ENCODE peak calls at places on chromosome 1, in four cellular contexts. One of them, this sample, is unnamed.

GRCh38 chr1:9413877-9414213 is 121.2 kb downstream of the SPSB1 start:
- DNase-seq in lower lobe of right lung: no peak
- DNase-seq in ACHN: peak; percentile 6
- DNase-seq in NCI-H69: no peak
- DNase-seq in this sample: no peak

GRCh38 chr1:159964144-159964543 is 10.1 kb upstream of the SLAMF9 start:
- DNase-seq in lower lobe of right lung: no peak
- DNase-seq in NCI-H69: peak; percentile 56
- DNase-seq in ACHN: no peak
- DNase-seq in this sample: no peak

GRCh38 chr1:85578321-85579295 is 2.0 kb upstream of the CCN1 start:
- DNase-seq in ACHN: peak; percentile 94
- DNase-seq in NCI-H69: peak; percentile 15
- DNase-seq in lower lobe of right lung: no peak
- DNase-seq in this sample: no peak

GRCh38 chr1:77504986-77505385 is 177.5 kb downstream of the ZZZ3 start:
- DNase-seq in NCI-H69: no peak
- DNase-seq in lower lobe of right lung: no peak
- DNase-seq in ACHN: no peak
- DNase-seq in this sample: no peak

GRCh38 chr1:153288634-153289275 is 24.0 kb downstream of the PGLYRP3 start:
- DNase-seq in lower lobe of right lung: no peak
- DNase-seq in ACHN: peak; percentile 21
- DNase-seq in NCI-H69: peak; percentile 55
- DNase-seq in this sample: no peak

GRCh38 chr1:234730542-234731370 is 120.8 kb upstream of the IRF2BP2 start:
- DNase-seq in NCI-H69: no peak
- DNase-seq in ACHN: no peak
- DNase-seq in lower lobe of right lung: no peak
- DNase-seq in this sample: no peak

GRCh38 chr1:213993929-213994328 is 6.2 kb downstream of the PROX1 start:
- DNase-seq in ACHN: no peak
- DNase-seq in lower lobe of right lung: no peak
- DNase-seq in NCI-H69: peak; percentile 90
- DNase-seq in this sample: no peak

GRCh38 chr1:27831568-27832410 is 1.2 kb downstream of the PPP1R8 start:
- DNase-seq in NCI-H69: peak; percentile 3
- DNase-seq in ACHN: no peak
- DNase-seq in lower lobe of right lung: no peak
- DNase-seq in this sample: no peak

GRCh38 chr1:156162430-156163037 is 9.1 kb downstream of the SEMA4A start:
- DNase-seq in NCI-H69: no peak
- DNase-seq in ACHN: no peak
- DNase-seq in lower lobe of right lung: peak; percentile 68
- DNase-seq in this sample: peak; percentile 48

This sample was measured in right lobe of liver.